ENCODE peak calls at places on chromosomes 4 and X, in four cellular contexts. J is H1, S is HepG2, B is GM12878. G is an unnamed sample.

GRCh38 chr4:113332701-113333100 is 283.2 kb downstream of the ANK2 start:
- DNase-seq in B (no peak), J (no peak), S (no peak), G (no peak)

GRCh38 chr4:16827762-16828724 is 70.4 kb downstream of the LDB2 start:
- DNase-seq in J (no peak), B (no peak), S (no peak), G (no peak)

GRCh38 chrX:22963186-22963585 is 36.6 kb upstream of the DDX53 start:
- DNase-seq in B (no peak), S (no peak), J (no peak), G (no peak)

GRCh38 chr4:73615613-73616012 is 4.6 kb downstream of the RASSF6 start:
- DNase-seq in J (no peak), S (peak; percentile 41), B (no peak), G (no peak)

GRCh38 chr4:82124365-82124764 is 249.4 kb downstream of the HNRNPD start:
- DNase-seq in S (no peak), J (no peak), B (no peak), G (no peak)

GRCh38 chr4:99934891-99935290 is 11.5 kb downstream of the DNAJB14 start:
- DNase-seq in S (no peak), B (no peak), J (no peak), G (no peak)

GRCh38 chr4:125200556-125200955 is 114.2 kb upstream of the FAT4 start:
- DNase-seq in J (no peak), S (no peak), B (no peak), G (no peak)

GRCh38 chr4:31156221-31156620 is 436.1 kb downstream of the PCDH7 start:
- DNase-seq in S (no peak), B (no peak), J (no peak), G (no peak)

GRCh38 chrX:123959281-123960063 is 2.0 kb upstream of the STAG2 start:
- DNase-seq in S (no peak), J (no peak), B (no peak), G (peak; percentile 40)

GRCh38 chr4:153467154-153467896 is 1.2 kb downstream of the TMEM131L start:
- DNase-seq in J (peak; percentile 79), S (peak; percentile 52), B (peak; percentile 88), G (peak; percentile 69)

GRCh38 chr4:54898163-54898562 is 227.2 kb downstream of the KDR start:
- DNase-seq in S (no peak), B (no peak), J (no peak), G (no peak)

GRCh38 chrX:2897311-2897689 is 31.8 kb downstream of the ARSD start:
- DNase-seq in S (no peak), B (no peak), J (no peak), G (no peak)

GRCh38 chr4:75512336-75513211 is 1.6 kb downstream of the RCHY1 start:
- DNase-seq in J (no peak), S (peak; percentile 24), B (peak; percentile 13), G (peak; percentile 61)

GRCh38 chr4:3719191-3719590 is 47.0 kb upstream of the ADRA2C start:
- DNase-seq in B (no peak), J (no peak), S (no peak), G (no peak)

GRCh38 chr4:108166038-108166437 is 2.7 kb downstream of the LEF1 start:
- DNase-seq in B (no peak), J (no peak), S (no peak), G (no peak)
- TF ChIP-seq BRCA1 in B (no peak), J (no peak), S (no peak), G (no peak)

DNA sequence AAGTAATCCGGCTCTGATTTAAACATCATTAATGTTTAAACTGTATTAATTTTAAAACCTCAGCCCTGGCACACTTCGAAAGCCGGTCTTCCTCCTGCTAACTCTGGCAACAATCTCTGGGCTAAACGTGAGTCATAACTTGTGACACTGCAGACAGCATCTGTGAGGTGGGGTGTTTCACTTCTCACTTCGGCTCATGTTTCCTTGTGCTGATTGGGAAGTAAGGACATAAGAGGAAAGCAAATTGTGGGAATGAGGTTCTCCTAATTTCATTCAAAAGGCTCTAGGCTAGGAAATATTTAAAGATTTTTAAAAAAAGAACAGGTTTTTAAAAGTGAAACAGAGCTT is 139.9 kb upstream of the USP9X start:
- DNase-seq in J (no peak), S (no peak), B (peak; percentile 40), G (no peak)
- TF ChIP-seq BRCA1 in J (no peak), S (no peak), B (no peak), G (no peak)

DNA sequence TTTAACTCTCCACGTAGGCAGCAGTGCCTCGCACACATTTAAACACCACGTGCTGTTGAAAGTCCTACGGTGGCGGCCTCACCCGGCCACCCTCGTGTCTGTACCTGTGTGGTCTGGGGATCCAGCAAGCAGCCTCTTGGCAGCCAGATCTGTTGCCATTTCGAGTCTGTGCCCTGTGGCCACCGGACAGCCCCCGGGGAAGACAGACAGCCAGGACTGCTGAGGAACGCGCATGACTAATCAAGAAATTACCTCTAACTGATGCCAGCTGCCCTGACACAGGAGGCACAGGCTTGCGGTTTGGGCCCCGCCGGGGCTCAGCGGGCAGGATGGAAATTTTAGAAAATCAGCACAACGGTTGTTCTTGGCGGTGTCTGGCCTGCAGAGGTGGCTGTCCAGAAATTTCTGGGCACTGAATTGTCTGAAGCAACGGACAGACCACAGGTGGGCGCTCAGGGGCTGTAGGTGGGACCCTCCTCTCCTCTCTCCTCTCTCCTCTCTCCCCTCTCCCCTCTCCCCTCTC is 15.6 kb upstream of the ASMTL start:
- DNase-seq in S (no peak), J (peak; percentile 32), B (peak; percentile 83), G (no peak)
- TF ChIP-seq BRCA1 in S (no peak), J (no peak), B (no peak), G (no peak)

GRCh38 chrX:39199429-39199828 is 398.2 kb downstream of the MID1IP1 start:
- DNase-seq in S (no peak), B (no peak), J (no peak), G (no peak)
- TF ChIP-seq BRCA1 in S (no peak), B (no peak), J (no peak), G (no peak)

DNA sequence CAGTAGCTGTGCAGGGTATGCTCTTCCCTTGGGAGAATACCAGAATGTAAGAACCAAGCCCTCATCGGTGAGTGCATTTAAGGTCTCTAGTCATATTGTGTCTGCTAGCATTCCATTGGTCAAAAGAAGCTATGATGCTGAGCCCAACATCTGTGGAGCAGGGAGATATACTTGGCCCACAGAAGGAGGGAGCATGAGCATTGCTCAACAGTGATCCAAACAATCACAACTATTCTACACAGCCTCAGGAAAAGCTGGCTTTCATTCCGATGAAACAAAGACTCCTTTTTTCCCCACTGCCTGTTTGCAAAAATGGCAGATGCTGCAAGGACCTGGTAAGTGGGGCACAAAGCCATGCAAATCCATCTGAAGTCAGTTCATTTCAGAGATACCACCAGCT is 80.6 kb upstream of the DHX15 start:
- DNase-seq in B (no peak), S (peak; percentile 11), J (no peak), G (no peak)
- TF ChIP-seq BRCA1 in B (no peak), S (no peak), J (no peak), G (no peak)

GRCh38 chr4:28267166-28267565 is 1406.5 kb downstream of the STIM2 start:
- DNase-seq in S (no peak), B (no peak), J (no peak), G (no peak)

DNA sequence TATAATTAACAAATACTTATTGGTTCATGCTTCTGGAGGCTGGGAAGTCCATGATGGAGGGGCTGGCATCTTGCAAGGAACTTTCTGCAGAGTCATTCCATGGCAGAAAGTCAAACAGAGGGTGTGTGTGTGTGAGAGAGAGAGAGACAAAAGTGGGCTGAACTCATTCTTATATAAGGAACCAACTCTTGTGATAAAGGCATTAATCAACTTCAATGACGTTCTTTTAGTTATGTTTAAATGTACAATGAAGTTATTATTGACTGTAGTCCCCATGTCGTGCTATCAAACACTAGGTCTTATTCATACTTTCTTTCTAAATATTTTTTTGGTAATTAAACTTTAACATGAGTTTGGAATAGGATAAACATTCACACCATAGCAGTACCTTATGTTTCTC is 1408.8 kb downstream of the STIM2 start:
- DNase-seq in J (no peak), S (no peak), B (no peak), G (no peak)
- TF ChIP-seq BRCA1 in J (no peak), S (no peak), B (no peak), G (no peak)

DNA sequence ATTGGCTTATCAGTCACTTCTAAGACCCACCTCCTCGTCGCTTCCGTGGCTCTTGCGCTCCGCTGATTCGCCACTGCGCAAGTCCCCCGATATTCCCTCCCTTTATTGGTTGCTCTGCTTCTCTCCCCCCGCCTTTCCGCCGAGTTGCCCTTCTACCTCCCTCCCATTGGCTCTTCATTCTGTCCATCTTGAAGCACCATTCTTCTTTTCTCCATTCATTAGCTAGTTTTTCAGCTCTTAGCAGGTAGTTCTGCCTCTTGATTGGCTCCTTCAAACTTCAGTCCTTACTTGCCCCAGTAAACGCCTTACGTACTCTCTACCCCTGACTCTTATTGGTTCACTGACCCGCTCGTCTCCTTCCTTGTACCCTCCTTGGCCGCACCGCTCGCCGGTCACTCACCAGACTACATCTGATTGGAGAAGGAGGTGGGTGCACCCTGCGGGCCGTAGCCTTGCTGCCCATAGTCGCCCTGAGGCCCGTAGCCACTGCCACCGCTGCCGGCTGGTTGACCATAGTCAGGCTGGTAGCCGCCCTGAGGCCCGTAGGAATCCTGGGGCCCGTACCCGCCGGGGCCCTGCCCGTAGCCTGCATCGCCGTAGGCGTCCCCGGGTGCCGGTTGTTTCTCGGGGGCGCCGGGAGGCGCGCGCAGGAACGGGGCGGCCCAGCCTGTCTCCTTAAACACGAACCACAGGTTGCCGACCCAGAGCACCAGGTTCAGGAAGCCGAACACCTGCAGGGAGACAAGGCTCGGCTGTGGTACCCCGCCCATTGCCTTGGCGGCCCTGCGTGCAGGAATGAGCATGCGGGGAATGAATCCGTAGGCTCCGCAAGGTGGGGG is 5.1 kb upstream of the PRICKLE3 start:
- DNase-seq in J (peak; percentile 74), B (peak; percentile 99), S (peak; percentile 98), G (peak; percentile 95)
- TF ChIP-seq BRCA1 in J (no peak), B (no peak), S (no peak), G (no peak)

DNA sequence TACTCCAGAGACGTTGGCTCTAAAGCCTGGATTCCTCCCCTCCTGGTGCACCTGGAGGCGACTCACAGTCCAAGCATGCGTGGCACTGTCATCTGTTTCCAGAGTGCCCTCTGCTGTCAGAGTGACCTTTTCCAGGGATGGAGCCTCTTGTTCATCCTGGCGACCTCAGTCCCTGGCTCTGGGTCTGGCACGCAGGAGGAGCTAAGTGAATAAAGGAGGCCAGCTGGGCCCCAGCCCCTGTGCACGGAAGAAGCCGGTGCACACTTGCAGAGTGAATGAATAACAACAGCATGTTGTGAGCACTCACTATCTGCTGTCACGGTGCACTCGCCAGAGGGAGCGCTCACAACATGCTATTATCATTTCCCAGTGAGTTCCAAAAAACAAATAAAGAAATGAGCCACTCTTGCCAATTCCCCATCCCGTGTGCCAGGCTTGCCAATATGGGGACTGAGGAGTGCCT is 27.8 kb upstream of the PSAPL1 start:
- DNase-seq in B (no peak), S (peak; percentile 46), J (no peak), G (no peak)
- TF ChIP-seq BRCA1 in B (no peak), S (no peak), J (no peak), G (no peak)